ENCODE peak calls at places on chromosomes 5 and 9, in ten cellular contexts. E, H, Y, V, S, L, T, Z, P and R are unnamed samples.

GRCh38 chr9:126367139-126367538 is 40.5 kb downstream of the MVB12B start:
- DNase-seq in E (no peak), H (no peak), Y (no peak), V (no peak), S (no peak), L (no peak), T (no peak), Z (no peak), P (no peak), R (no peak)

GRCh38 chr5:127856310-127856709 is 153.1 kb downstream of the CCDC192 start:
- DNase-seq in E (no peak), H (no peak), Y (no peak), V (no peak), S (no peak), L (no peak), T (no peak), Z (no peak), P (no peak), R (no peak)

GRCh38 chr9:127451681-127452480 is 571 bp downstream of the LRSAM1 start:
- DNase-seq in E (peak), H (peak), Y (peak), V (peak), S (peak), L (peak), T (no peak), Z (no peak), P (peak), R (peak)

GRCh38 chr5:103340717-103341397 is 82.3 kb downstream of the MACIR start:
- DNase-seq in E (no peak), H (no peak), Y (peak), V (no peak), S (no peak), L (no peak), T (no peak), Z (no peak), P (no peak), R (no peak)

GRCh38 chr5:167953151-167953788 is 338.2 kb upstream of the WWC1 start:
- DNase-seq in E (no peak), H (no peak), Y (no peak), V (no peak), S (no peak), L (no peak), T (peak), Z (no peak), P (peak), R (no peak)

GRCh38 chr9:98971168-98971914 is 27.6 kb downstream of the COL15A1 start:
- DNase-seq in E (no peak), H (no peak), Y (peak), V (no peak), S (no peak), L (no peak), T (peak), Z (peak), P (no peak), R (no peak)

GRCh38 chr5:180860887-180861822 is at the start of gene ZFP62:
- DNase-seq in E (peak), H (peak), Y (peak), V (peak), S (peak), L (peak), T (peak), Z (peak), P (peak), R (peak)

GRCh38 chr5:10734050-10734709 is 26.9 kb downstream of the DAP start:
- DNase-seq in E (no peak), H (no peak), Y (no peak), V (no peak), S (no peak), L (no peak), T (no peak), Z (no peak), P (no peak), R (no peak)

GRCh38 chr5:18102733-18103132 is 468.5 kb downstream of the TAF11L14 start:
- DNase-seq in E (no peak), H (no peak), Y (no peak), V (no peak), S (no peak), L (no peak), T (no peak), Z (no peak), P (no peak), R (no peak)

GRCh38 chr5:56175028-56175427 is 58.1 kb downstream of the ANKRD55 start:
- DNase-seq in E (no peak), H (no peak), Y (no peak), V (no peak), S (no peak), L (no peak), T (no peak), Z (no peak), P (no peak), R (no peak)

GRCh38 chr5:170132642-170133448 is 27.1 kb downstream of the FOXI1 start:
- DNase-seq in E (no peak), H (no peak), Y (peak), V (no peak), S (no peak), L (no peak), T (peak), Z (no peak), P (peak), R (no peak)

GRCh38 chr9:33880562-33881089 is 63.7 kb downstream of the UBE2R2 start:
- DNase-seq in E (no peak), H (no peak), Y (no peak), V (no peak), S (no peak), L (no peak), T (peak), Z (no peak), P (no peak), R (no peak)

GRCh38 chr5:126801992-126802294 is 25.0 kb downstream of the LMNB1 start:
- DNase-seq in E (no peak), H (no peak), Y (peak), V (no peak), S (no peak), L (no peak), T (no peak), Z (peak), P (peak), R (no peak)

GRCh38 chr5:61322738-61323429 is 9.2 kb upstream of the ZSWIM6 start:
- DNase-seq in E (no peak), H (peak), Y (peak), V (no peak), S (no peak), L (no peak), T (no peak), Z (no peak), P (no peak), R (peak)

GRCh38 chr5:127848098-127848497 is 144.9 kb downstream of the CCDC192 start:
- DNase-seq in E (no peak), H (peak), Y (no peak), V (no peak), S (no peak), L (no peak), T (no peak), Z (no peak), P (no peak), R (no peak)

DNA sequence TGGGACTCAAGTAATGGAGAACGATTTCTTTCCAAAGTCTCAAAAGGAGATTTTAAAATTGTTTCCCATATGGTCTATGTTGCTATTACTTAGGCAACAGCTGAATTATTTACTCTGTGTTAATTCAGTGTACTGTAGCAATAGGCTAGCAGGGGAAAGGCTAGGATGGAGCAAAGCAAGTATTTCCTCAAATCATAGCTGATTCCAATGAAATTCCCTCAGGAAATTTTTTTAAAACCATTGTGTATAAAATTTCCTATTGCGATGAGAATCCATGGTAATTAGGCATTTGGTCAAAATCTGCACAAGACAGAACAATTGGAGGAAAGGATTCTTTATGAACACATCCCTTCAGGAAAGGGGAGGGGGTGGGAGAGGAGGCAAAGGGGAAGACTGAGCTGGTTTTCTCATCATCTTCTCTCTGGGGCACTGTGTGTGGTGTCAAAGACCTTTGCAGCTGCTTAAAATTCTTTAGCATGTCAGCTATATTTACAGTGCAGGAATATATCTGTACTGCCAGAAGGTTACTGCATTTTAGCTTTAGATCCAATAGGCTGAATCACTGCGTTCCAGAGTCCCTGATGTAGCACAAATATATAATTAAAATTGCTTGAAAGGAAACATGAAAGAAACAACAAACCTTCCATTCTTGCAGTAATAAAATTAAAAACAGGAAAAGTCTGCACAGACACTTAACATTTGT is 95.3 kb downstream of the ZNF608 start:
- DNase-seq in E (no peak), H (no peak), Y (no peak), V (no peak), S (no peak), L (no peak), T (no peak), Z (no peak), P (no peak), R (no peak)
- H3K4me3 ChIP-seq in E (no peak), H (peak), Y (peak), V (no peak), S (no peak), L (peak), T (peak), Z (peak), P (peak), R (no peak)

GRCh38 chr5:157748740-157749461 is 5.4 kb downstream of the LSM11 start:
- DNase-seq in E (no peak), H (no peak), Y (peak), V (no peak), S (no peak), L (no peak), T (no peak), Z (no peak), P (no peak), R (no peak)
- H3K27ac ChIP-seq in E (no peak), H (no peak), Y (peak), V (no peak), S (no peak), L (no peak), T (no peak), Z (no peak), P (no peak), R (no peak)

DNA sequence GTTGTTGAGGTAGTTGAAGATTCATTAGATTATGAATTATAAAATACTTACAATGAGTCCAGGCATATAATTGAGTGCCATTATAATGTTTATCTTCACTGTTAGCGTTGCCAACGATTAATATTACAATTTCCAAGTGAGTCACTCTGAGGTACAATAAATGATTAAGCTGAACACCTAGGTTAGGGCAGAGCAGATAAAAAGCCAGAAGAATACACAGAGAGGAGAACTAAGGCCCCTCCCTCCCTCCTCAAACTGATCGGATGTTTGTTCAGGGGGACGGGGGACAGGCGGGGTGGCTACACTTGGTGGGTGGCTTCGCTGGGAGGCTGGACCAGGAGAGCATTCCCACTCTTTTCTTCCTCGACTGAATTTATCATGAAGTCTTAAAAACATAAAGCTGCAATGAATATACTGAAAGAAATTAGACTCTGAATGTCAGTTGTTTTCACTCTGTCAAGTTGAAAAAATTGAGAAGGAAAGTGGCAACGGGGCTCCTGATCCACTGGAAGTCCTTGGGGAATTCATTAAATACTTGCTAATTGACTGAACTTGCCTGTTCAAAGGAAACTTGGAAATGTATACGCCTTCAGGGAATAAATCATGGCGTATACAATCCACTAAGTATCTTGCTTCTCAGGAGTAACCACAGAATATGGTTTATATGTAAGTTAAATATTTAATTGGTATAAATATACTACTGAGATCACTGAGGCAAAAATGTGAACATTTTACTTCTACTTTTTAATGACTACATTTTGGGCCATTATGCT is 198.1 kb downstream of the TSSK1B start:
- DNase-seq in E (no peak), H (no peak), Y (peak), V (no peak), S (no peak), L (no peak), T (no peak), Z (no peak), P (no peak), R (no peak)
- H3K4me3 ChIP-seq in E (no peak), H (no peak), Y (no peak), V (no peak), S (no peak), L (no peak), T (no peak), Z (no peak), P (no peak), R (no peak)

DNA sequence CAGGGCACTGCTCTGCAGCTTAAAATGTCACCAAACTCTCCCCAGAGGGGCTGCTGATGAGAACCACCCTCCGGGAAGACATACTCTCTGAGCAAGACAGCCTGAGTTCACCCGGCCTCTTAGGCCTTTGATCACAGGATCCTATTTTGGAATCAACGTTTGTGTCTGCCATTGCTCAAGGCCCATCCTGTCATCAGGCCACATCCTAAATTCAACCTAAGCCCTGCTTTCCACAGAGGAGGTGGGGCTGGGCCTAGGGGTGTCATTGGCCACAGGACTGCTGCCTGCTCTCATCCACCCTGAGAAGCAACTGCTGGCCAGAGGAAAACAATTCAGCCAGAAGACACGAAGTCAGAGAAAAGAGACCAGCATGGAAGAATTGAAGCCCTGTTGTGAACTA is 351.1 kb upstream of the IRX2 start:
- DNase-seq in E (no peak), H (no peak), Y (no peak), V (no peak), S (no peak), L (no peak), T (no peak), Z (no peak), P (no peak), R (no peak)
- H3K27ac ChIP-seq in E (no peak), H (no peak), Y (no peak), V (no peak), S (no peak), L (no peak), T (no peak), Z (no peak), P (no peak), R (no peak)

GRCh38 chr9:113578279-113578865 is 114.8 kb downstream of the RGS3 start:
- DNase-seq in E (peak), H (no peak), Y (no peak), V (no peak), S (no peak), L (peak), T (no peak), Z (no peak), P (no peak), R (no peak)
- H3K4me3 ChIP-seq in E (no peak), H (no peak), Y (no peak), V (no peak), S (peak), L (no peak), T (no peak), Z (no peak), P (no peak), R (no peak)

GRCh38 chr5:151094054-151094858 is 13.4 kb upstream of the TNIP1 start:
- DNase-seq in E (no peak), H (peak), Y (peak), V (peak), S (peak), L (no peak), T (no peak), Z (no peak), P (no peak), R (no peak)
- H3K27ac ChIP-seq in E (no peak), H (peak), Y (peak), V (peak), S (no peak), L (peak), T (no peak), Z (peak), P (no peak), R (peak)

DNA sequence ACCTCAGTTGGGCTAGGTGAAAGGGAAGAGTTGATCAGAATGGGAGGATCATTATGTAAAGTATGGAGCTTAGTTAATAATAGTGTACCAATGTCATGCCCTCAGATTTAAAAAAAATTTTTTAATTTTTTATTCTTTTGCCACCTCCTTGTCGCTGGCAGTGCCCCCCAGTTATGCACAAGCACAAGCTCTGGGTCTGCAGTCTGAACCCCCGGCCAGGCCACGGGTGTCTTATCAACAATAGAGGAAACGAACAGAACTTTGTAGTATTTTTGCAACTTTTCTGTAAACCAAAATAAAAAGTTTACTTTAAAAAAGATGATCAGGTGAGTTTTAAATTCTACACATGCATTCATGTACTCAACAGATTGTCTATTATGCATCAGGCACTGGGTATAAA is 1.4 kb upstream of the GM2A start:
- DNase-seq in E (no peak), H (no peak), Y (no peak), V (no peak), S (no peak), L (no peak), T (no peak), Z (no peak), P (no peak), R (no peak)
- H3K4me3 ChIP-seq in E (no peak), H (no peak), Y (no peak), V (peak), S (no peak), L (no peak), T (no peak), Z (no peak), P (no peak), R (no peak)

GRCh38 chr5:175715627-175716522 is 58.0 kb downstream of the HRH2 start:
- DNase-seq in E (no peak), H (no peak), Y (no peak), V (no peak), S (no peak), L (no peak), T (no peak), Z (no peak), P (no peak), R (no peak)
- H3K27ac ChIP-seq in E (no peak), H (no peak), Y (no peak), V (no peak), S (no peak), L (peak), T (no peak), Z (no peak), P (no peak), R (no peak)

DNA sequence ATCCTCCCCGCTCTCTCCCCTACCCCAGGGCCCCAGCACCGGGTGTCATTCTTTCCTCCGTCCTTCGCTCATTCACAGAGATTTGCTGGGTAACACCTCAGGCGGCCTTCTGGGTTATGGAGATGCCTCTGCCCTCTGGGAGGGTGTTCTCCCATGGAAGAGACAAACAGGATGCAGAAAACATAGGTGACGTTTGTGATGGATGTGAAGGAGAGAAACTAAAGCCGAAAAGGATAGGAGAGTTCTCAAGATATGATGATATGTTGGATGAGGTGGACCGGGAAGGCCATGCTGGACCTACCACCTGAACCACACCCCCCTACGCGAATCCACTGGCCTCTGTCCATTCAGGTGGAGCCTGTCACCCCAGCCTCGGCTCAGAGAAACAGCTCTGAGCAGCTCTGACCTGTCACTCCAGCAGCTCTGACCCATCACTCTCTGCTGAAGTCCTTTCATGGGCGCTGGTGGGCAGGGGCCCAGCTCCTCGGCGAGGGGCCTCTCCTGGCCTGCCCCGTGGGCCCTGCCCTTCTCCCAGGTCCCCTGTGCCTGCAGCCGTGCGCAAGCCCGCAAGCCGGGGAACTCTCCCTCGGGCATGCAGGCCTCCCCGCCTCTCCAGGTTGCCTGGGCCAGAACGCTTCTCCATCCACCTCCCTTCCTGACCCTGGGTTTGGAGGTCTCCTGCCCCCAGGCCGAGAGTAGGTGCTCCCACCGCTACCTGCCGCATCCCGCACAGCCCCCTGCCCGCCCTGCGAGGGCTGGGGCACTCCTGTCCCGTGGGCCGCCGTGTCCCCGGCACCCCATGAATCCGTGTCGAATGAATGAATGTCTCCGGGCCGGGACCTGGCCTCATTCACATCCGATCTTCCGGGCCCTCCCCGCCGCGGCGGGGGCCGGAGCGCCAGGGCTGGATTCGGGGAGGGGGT is 717 bp upstream of the NCS1 start:
- DNase-seq in E (no peak), H (no peak), Y (no peak), V (no peak), S (no peak), L (no peak), T (no peak), Z (no peak), P (no peak), R (no peak)
- H3K4me3 ChIP-seq in E (no peak), H (peak), Y (peak), V (no peak), S (no peak), L (peak), T (peak), Z (peak), P (peak), R (peak)